ENCODE peak calls at places on chromosomes 4 and X, in nine cellular contexts. One of them, this sample, is unnamed.

GRCh38 chr4:140829825-140830224 is 73.6 kb upstream of the TBC1D9 start:
- DNase-seq in uterus: no peak
- DNase-seq in tibial nerve: no peak
- DNase-seq in heart left ventricle: no peak
- DNase-seq in ovary: no peak
- DNase-seq in right lobe of liver: no peak
- DNase-seq in endothelial cell of umbilical vein: no peak
- DNase-seq in transverse colon: no peak
- DNase-seq in esophagus squamous epithelium: no peak
- DNase-seq in this sample: no peak

GRCh38 chr4:109912706-109913621 is at the start of gene EGF:
- DNase-seq in uterus: peak; percentile 18
- DNase-seq in tibial nerve: no peak
- DNase-seq in heart left ventricle: peak; percentile 23
- DNase-seq in ovary: no peak
- DNase-seq in right lobe of liver: no peak
- DNase-seq in endothelial cell of umbilical vein: no peak
- DNase-seq in transverse colon: no peak
- DNase-seq in esophagus squamous epithelium: no peak
- DNase-seq in this sample: no peak

GRCh38 chr4:175970072-175970471 is 95.6 kb upstream of the WDR17 start:
- DNase-seq in uterus: no peak
- DNase-seq in tibial nerve: no peak
- DNase-seq in heart left ventricle: no peak
- DNase-seq in ovary: no peak
- DNase-seq in right lobe of liver: no peak
- DNase-seq in endothelial cell of umbilical vein: peak; percentile 21
- DNase-seq in transverse colon: no peak
- DNase-seq in esophagus squamous epithelium: no peak
- DNase-seq in this sample: no peak

GRCh38 chrX:16832301-16832700 is 37.9 kb downstream of the RBBP7 start:
- DNase-seq in uterus: no peak
- DNase-seq in tibial nerve: no peak
- DNase-seq in heart left ventricle: no peak
- DNase-seq in ovary: no peak
- DNase-seq in right lobe of liver: no peak
- DNase-seq in endothelial cell of umbilical vein: no peak
- DNase-seq in transverse colon: no peak
- DNase-seq in esophagus squamous epithelium: no peak
- DNase-seq in this sample: no peak

GRCh38 chrX:104347860-104348259 is 93.1 kb upstream of the ESX1 start:
- DNase-seq in uterus: no peak
- DNase-seq in tibial nerve: no peak
- DNase-seq in heart left ventricle: no peak
- DNase-seq in ovary: no peak
- DNase-seq in right lobe of liver: no peak
- DNase-seq in endothelial cell of umbilical vein: no peak
- DNase-seq in transverse colon: no peak
- DNase-seq in esophagus squamous epithelium: no peak
- DNase-seq in this sample: no peak

GRCh38 chr4:96103086-96103485 is 263.2 kb downstream of the PDHA2 start:
- DNase-seq in uterus: no peak
- DNase-seq in tibial nerve: no peak
- DNase-seq in heart left ventricle: no peak
- DNase-seq in ovary: no peak
- DNase-seq in right lobe of liver: no peak
- DNase-seq in endothelial cell of umbilical vein: peak; percentile 10
- DNase-seq in transverse colon: no peak
- DNase-seq in esophagus squamous epithelium: no peak
- DNase-seq in this sample: no peak

GRCh38 chr4:98222306-98222705 is 38.9 kb upstream of the RAP1GDS1 start:
- DNase-seq in uterus: no peak
- DNase-seq in tibial nerve: no peak
- DNase-seq in heart left ventricle: no peak
- DNase-seq in ovary: no peak
- DNase-seq in right lobe of liver: no peak
- DNase-seq in endothelial cell of umbilical vein: no peak
- DNase-seq in transverse colon: no peak
- DNase-seq in esophagus squamous epithelium: no peak
- DNase-seq in this sample: no peak

GRCh38 chrX:97882306-97882705 is 998.6 kb downstream of the RPA4 start:
- DNase-seq in uterus: no peak
- DNase-seq in tibial nerve: no peak
- DNase-seq in heart left ventricle: no peak
- DNase-seq in ovary: no peak
- DNase-seq in right lobe of liver: no peak
- DNase-seq in endothelial cell of umbilical vein: no peak
- DNase-seq in transverse colon: no peak
- DNase-seq in esophagus squamous epithelium: no peak
- DNase-seq in this sample: no peak

GRCh38 chrX:103629295-103630170 is 758 bp downstream of the TCEAL1 start:
- DNase-seq in uterus: peak; percentile 80
- DNase-seq in tibial nerve: peak; percentile 43
- DNase-seq in heart left ventricle: peak; percentile 66
- DNase-seq in ovary: peak; percentile 76
- DNase-seq in right lobe of liver: peak; percentile 62
- DNase-seq in endothelial cell of umbilical vein: peak; percentile 78
- DNase-seq in transverse colon: peak; percentile 60
- DNase-seq in esophagus squamous epithelium: no peak
- DNase-seq in this sample: peak; percentile 44

GRCh38 chr4:108080752-108081151 is 88.0 kb downstream of the LEF1 start:
- DNase-seq in uterus: no peak
- DNase-seq in tibial nerve: no peak
- DNase-seq in heart left ventricle: no peak
- DNase-seq in ovary: no peak
- DNase-seq in right lobe of liver: no peak
- DNase-seq in endothelial cell of umbilical vein: no peak
- DNase-seq in transverse colon: no peak
- DNase-seq in esophagus squamous epithelium: no peak
- DNase-seq in this sample: no peak

GRCh38 chr4:128776794-128777216 is 32.7 kb upstream of the JADE1 start:
- DNase-seq in uterus: peak; percentile 24
- DNase-seq in tibial nerve: no peak
- DNase-seq in heart left ventricle: peak; percentile 19
- DNase-seq in ovary: peak; percentile 50
- DNase-seq in right lobe of liver: no peak
- DNase-seq in endothelial cell of umbilical vein: peak; percentile 70
- DNase-seq in transverse colon: peak; percentile 50
- DNase-seq in esophagus squamous epithelium: no peak
- DNase-seq in this sample: no peak

GRCh38 chrX:16484338-16484737 is 165.6 kb upstream of the S100G start:
- DNase-seq in uterus: no peak
- DNase-seq in tibial nerve: no peak
- DNase-seq in heart left ventricle: no peak
- DNase-seq in ovary: no peak
- DNase-seq in right lobe of liver: no peak
- DNase-seq in endothelial cell of umbilical vein: peak; percentile 69
- DNase-seq in transverse colon: no peak
- DNase-seq in esophagus squamous epithelium: no peak
- DNase-seq in this sample: peak; percentile 9

GRCh38 chrX:2385224-2385623 is 115.6 kb downstream of the DHRSX start:
- DNase-seq in uterus: no peak
- DNase-seq in tibial nerve: no peak
- DNase-seq in heart left ventricle: no peak
- DNase-seq in ovary: no peak
- DNase-seq in right lobe of liver: no peak
- DNase-seq in endothelial cell of umbilical vein: no peak
- DNase-seq in transverse colon: no peak
- DNase-seq in esophagus squamous epithelium: no peak
- DNase-seq in this sample: no peak

GRCh38 chrX:68895339-68896250 is 66.8 kb downstream of the EFNB1 start:
- DNase-seq in uterus: peak; percentile 70
- DNase-seq in tibial nerve: peak; percentile 49
- DNase-seq in heart left ventricle: peak; percentile 40
- DNase-seq in ovary: peak; percentile 42
- DNase-seq in right lobe of liver: no peak
- DNase-seq in endothelial cell of umbilical vein: peak; percentile 81
- DNase-seq in transverse colon: peak; percentile 62
- DNase-seq in esophagus squamous epithelium: no peak
- DNase-seq in this sample: peak; percentile 10

GRCh38 chr4:162139412-162139811 is 24.4 kb downstream of the FSTL5 start:
- DNase-seq in uterus: no peak
- DNase-seq in tibial nerve: no peak
- DNase-seq in heart left ventricle: no peak
- DNase-seq in ovary: no peak
- DNase-seq in right lobe of liver: no peak
- DNase-seq in endothelial cell of umbilical vein: no peak
- DNase-seq in transverse colon: no peak
- DNase-seq in esophagus squamous epithelium: no peak
- DNase-seq in this sample: no peak

GRCh38 chrX:66015152-66015827 is 24.6 kb downstream of the VSIG4 start:
- DNase-seq in uterus: no peak
- DNase-seq in tibial nerve: no peak
- DNase-seq in heart left ventricle: no peak
- DNase-seq in ovary: no peak
- DNase-seq in right lobe of liver: no peak
- DNase-seq in endothelial cell of umbilical vein: no peak
- DNase-seq in transverse colon: peak; percentile 17
- DNase-seq in esophagus squamous epithelium: no peak
- DNase-seq in this sample: no peak

GRCh38 chr4:73589887-73590801 is 30.1 kb downstream of the RASSF6 start:
- DNase-seq in uterus: no peak
- DNase-seq in tibial nerve: no peak
- DNase-seq in heart left ventricle: no peak
- DNase-seq in ovary: no peak
- DNase-seq in right lobe of liver: no peak
- DNase-seq in endothelial cell of umbilical vein: no peak
- DNase-seq in transverse colon: no peak
- DNase-seq in esophagus squamous epithelium: no peak
- DNase-seq in this sample: no peak

GRCh38 chr4:18689308-18689915 is 667.9 kb upstream of the LCORL start:
- DNase-seq in uterus: peak; percentile 46
- DNase-seq in tibial nerve: peak; percentile 85
- DNase-seq in heart left ventricle: peak; percentile 16
- DNase-seq in ovary: peak; percentile 16
- DNase-seq in right lobe of liver: peak; percentile 52
- DNase-seq in endothelial cell of umbilical vein: peak; percentile 77
- DNase-seq in transverse colon: peak; percentile 68
- DNase-seq in esophagus squamous epithelium: no peak
- DNase-seq in this sample: peak; percentile 21

GRCh38 chr4:52575406-52575805 is 83.7 kb downstream of the USP46 start:
- DNase-seq in uterus: no peak
- DNase-seq in tibial nerve: no peak
- DNase-seq in heart left ventricle: no peak
- DNase-seq in ovary: no peak
- DNase-seq in right lobe of liver: no peak
- DNase-seq in endothelial cell of umbilical vein: no peak
- DNase-seq in transverse colon: no peak
- DNase-seq in esophagus squamous epithelium: no peak
- DNase-seq in this sample: no peak
- H3K4me3 ChIP-seq in uterus: no peak overlapping the region
- H3K4me3 ChIP-seq in tibial nerve: no peak overlapping the region
- H3K4me3 ChIP-seq in heart left ventricle: no peak overlapping the region
- H3K4me3 ChIP-seq in ovary: no peak overlapping the region
- H3K4me3 ChIP-seq in right lobe of liver: no peak overlapping the region
- H3K4me3 ChIP-seq in endothelial cell of umbilical vein: no peak overlapping the region
- H3K4me3 ChIP-seq in transverse colon: no peak overlapping the region
- H3K4me3 ChIP-seq in esophagus squamous epithelium: no peak overlapping the region
- H3K4me3 ChIP-seq in this sample: no peak overlapping the region

DNA sequence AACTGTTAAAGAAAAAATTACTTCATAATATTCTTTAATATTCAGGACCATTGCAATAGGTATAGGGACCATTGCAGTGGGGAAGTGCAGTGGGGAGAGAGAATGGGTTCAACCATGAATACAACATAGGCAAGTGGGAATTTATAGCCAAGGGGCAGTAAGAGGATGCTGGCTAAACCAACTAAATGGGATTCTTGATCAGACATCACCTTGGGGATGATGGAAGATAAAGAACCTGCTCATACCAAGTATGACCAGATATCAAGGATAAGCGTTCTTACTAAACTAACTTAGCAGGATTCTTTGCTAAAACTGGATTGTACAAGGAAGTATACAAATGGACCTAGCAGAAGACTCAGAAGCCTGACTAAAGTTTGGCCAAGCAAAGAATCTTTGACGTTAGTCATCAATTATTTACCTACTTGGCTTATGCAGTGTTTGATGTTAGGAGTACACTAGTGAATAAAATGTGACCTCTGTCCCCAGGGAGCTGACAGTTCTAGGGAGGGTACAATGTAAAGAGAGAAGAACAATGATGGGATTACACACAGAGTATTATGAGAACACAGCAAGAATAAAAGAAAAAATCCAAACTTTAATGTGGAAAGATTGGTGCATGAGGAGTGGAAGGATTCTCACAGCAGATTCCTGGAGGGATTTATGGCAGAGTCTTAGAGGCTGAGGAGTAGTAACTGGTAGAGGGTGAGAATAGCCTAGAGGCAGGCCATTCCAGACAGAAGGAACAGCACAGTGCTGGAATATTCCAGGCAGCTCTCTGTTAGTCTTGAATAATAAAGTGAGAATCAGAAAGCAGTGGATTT is 54.7 kb upstream of the MYOZ2 start:
- DNase-seq in uterus: no peak
- DNase-seq in tibial nerve: no peak
- DNase-seq in heart left ventricle: no peak
- DNase-seq in ovary: no peak
- DNase-seq in right lobe of liver: no peak
- DNase-seq in endothelial cell of umbilical vein: no peak
- DNase-seq in transverse colon: peak; percentile 29
- DNase-seq in esophagus squamous epithelium: no peak
- DNase-seq in this sample: no peak
- H3K27ac ChIP-seq in uterus: peak overlapping the region; percentile 66
- H3K27ac ChIP-seq in tibial nerve: peak overlapping the region; percentile 4
- H3K27ac ChIP-seq in heart left ventricle: peak overlapping the region; percentile 16
- H3K27ac ChIP-seq in ovary: no peak overlapping the region
- H3K27ac ChIP-seq in right lobe of liver: no peak overlapping the region
- H3K27ac ChIP-seq in endothelial cell of umbilical vein: no peak overlapping the region
- H3K27ac ChIP-seq in transverse colon: peak overlapping the region; percentile 86
- H3K27ac ChIP-seq in esophagus squamous epithelium: peak overlapping the region; percentile 41
- H3K27ac ChIP-seq in this sample: no peak overlapping the region

GRCh38 chr4:2796261-2797187 is 3.6 kb downstream of the SH3BP2 start:
- DNase-seq in uterus: no peak
- DNase-seq in tibial nerve: no peak
- DNase-seq in heart left ventricle: peak; percentile 15
- DNase-seq in ovary: peak; percentile 34
- DNase-seq in right lobe of liver: peak; percentile 48
- DNase-seq in endothelial cell of umbilical vein: peak; percentile 69
- DNase-seq in transverse colon: peak; percentile 84
- DNase-seq in esophagus squamous epithelium: no peak
- DNase-seq in this sample: peak; percentile 8
- TF ChIP-seq POLR2A in uterus: no peak
- TF ChIP-seq POLR2A in tibial nerve: no peak
- TF ChIP-seq POLR2A in heart left ventricle: no peak
- TF ChIP-seq POLR2A in ovary: no peak
- TF ChIP-seq POLR2A in right lobe of liver: no peak
- TF ChIP-seq POLR2A in endothelial cell of umbilical vein: no peak
- TF ChIP-seq POLR2A in transverse colon: peak; percentile 68
- TF ChIP-seq POLR2A in esophagus squamous epithelium: peak; percentile 24
- TF ChIP-seq POLR2A in this sample: no peak

DNA sequence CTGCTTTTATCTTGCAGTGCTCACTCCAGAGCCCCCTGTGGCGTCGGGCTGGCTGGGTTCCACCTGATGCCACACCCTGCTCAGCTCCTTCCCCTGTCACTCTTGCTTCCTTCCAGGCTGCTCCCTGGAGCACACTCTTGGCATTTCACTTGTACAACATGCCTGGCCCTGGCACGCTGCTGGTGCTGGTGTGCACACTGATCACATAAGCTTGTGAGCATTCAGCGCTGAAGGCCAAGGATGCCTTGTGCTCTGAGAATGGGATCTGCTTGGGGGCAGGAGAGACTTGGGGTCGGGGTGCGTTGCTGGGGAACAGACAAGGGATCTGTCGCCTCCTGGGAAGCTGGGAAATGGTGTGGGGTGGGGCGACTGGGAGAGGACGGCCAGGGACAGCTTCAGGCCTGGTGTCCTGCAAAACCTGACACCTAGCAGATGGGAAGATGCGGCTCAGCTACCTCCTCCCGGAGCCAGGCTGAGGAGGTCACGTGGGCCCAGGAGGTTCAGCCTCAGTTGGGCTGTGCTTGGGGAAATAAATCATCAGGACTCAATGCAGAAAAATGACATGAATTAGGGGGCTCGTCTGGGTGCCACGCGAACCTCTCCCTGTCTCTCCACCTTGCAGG is 108.5 kb downstream of the PHKA2 start:
- DNase-seq in uterus: no peak
- DNase-seq in tibial nerve: no peak
- DNase-seq in heart left ventricle: no peak
- DNase-seq in ovary: no peak
- DNase-seq in right lobe of liver: no peak
- DNase-seq in endothelial cell of umbilical vein: no peak
- DNase-seq in transverse colon: no peak
- DNase-seq in esophagus squamous epithelium: no peak
- DNase-seq in this sample: no peak
- H3K4me3 ChIP-seq in uterus: no peak overlapping the region
- H3K4me3 ChIP-seq in tibial nerve: no peak overlapping the region
- H3K4me3 ChIP-seq in heart left ventricle: no peak overlapping the region
- H3K4me3 ChIP-seq in ovary: no peak overlapping the region
- H3K4me3 ChIP-seq in right lobe of liver: no peak overlapping the region
- H3K4me3 ChIP-seq in endothelial cell of umbilical vein: no peak overlapping the region
- H3K4me3 ChIP-seq in transverse colon: no peak overlapping the region
- H3K4me3 ChIP-seq in esophagus squamous epithelium: no peak overlapping the region
- H3K4me3 ChIP-seq in this sample: no peak overlapping the region

This sample was measured in gastrocnemius medialis.